ENCODE peak calls at places on chromosomes 11 and 22, in six cellular contexts. Z is upper lobe of right lung; E is activated effector memory CD4-positive, alpha-beta T cell treated with Interleukin-2 at 50 U/mL for 16 hours; J is activated T-cell treated with anti-CD3 and anti-CD28 coated beads for 1 hour; C is GM12891; H is fibroblast of mammary gland. Y is an unnamed sample.

GRCh38 chr22:47698906-47699305 is 936.5 kb downstream of the TBC1D22A start:
- DNase-seq in Z (no peak), E (no peak), J (no peak), C (no peak), H (no peak), Y (no peak)

GRCh38 chr11:33072465-33072864 is 33.1 kb downstream of the TCP11L1 start:
- DNase-seq in Z (no peak), E (no peak), J (no peak), C (no peak), H (no peak), Y (no peak)

GRCh38 chr11:69054397-69055211 is 5.9 kb downstream of the TPCN2 start:
- DNase-seq in Z (no peak), E (no peak), J (no peak), C (no peak), H (no peak), Y (no peak)

GRCh38 chr11:71246559-71246958 is 5.8 kb downstream of the SHANK2 start:
- DNase-seq in Z (no peak), E (no peak), J (no peak), C (no peak), H (no peak), Y (peak)

GRCh38 chr11:111933872-111934271 is 3.3 kb upstream of the DIXDC1 start:
- DNase-seq in Z (no peak), E (no peak), J (no peak), C (no peak), H (no peak), Y (no peak)

GRCh38 chr22:49608228-49608627 is 219.4 kb downstream of the BRD1 start:
- DNase-seq in Z (peak), E (no peak), J (no peak), C (no peak), H (no peak), Y (peak)

GRCh38 chr11:65575568-65576231 is at the start of gene EHBP1L1:
- DNase-seq in Z (peak), E (peak), J (peak), C (peak), H (peak), Y (peak)

GRCh38 chr11:90286640-90287039 is 63.8 kb upstream of the CHORDC1 start:
- DNase-seq in Z (no peak), E (no peak), J (no peak), C (no peak), H (no peak), Y (no peak)

GRCh38 chr22:28930357-28931007 is 47.1 kb downstream of the ZNRF3 start:
- DNase-seq in Z (no peak), E (no peak), J (no peak), C (no peak), H (no peak), Y (no peak)

GRCh38 chr11:3855808-3856491 is 486 bp downstream of the STIM1 start:
- DNase-seq in Z (peak), E (no peak), J (no peak), C (no peak), H (no peak), Y (peak)

GRCh38 chr22:35611891-35612576 is 5.1 kb downstream of the MB start:
- DNase-seq in Z (no peak), E (no peak), J (no peak), C (no peak), H (no peak), Y (no peak)

GRCh38 chr11:534592-535518 is 521 bp downstream of the HRAS start:
- DNase-seq in Z (peak), E (peak), J (no peak), C (no peak), H (no peak), Y (peak)

GRCh38 chr22:50206599-50206998 is 5.8 kb downstream of the SELENOO start:
- DNase-seq in Z (peak), E (no peak), J (no peak), C (no peak), H (peak), Y (peak)

GRCh38 chr22:36153756-36154155 is 6.8 kb downstream of the APOL3 start:
- DNase-seq in Z (no peak), E (no peak), J (no peak), C (no peak), H (no peak), Y (no peak)

GRCh38 chr22:48651981-48652538 is 1175.6 kb downstream of the BRD1 start:
- DNase-seq in Z (no peak), E (no peak), J (no peak), C (no peak), H (no peak), Y (no peak)

GRCh38 chr11:45921561-45922424 is 663 bp upstream of the LARGE2 start:
- DNase-seq in Z (peak), E (no peak), J (no peak), C (peak), H (no peak), Y (peak)

GRCh38 chr11:46272816-46273427 is 4.5 kb upstream of the CREB3L1 start:
- DNase-seq in Z (peak), E (no peak), J (no peak), C (no peak), H (peak), Y (peak)